ENCODE peak calls at places on chromosomes 6 and 20, in six cellular contexts. One of them, this sample, is unnamed.

GRCh38 chr6:40877362-40877761 is 161.7 kb downstream of the UNC5CL start:
- DNase-seq in K562: no peak
- DNase-seq in HepG2: no peak
- DNase-seq in GM12878: no peak
- DNase-seq in GM12892: no peak
- DNase-seq in H1: no peak
- DNase-seq in this sample: no peak

GRCh38 chr6:136921936-136922679 is at the start of gene SLC35D3:
- DNase-seq in K562: no peak
- DNase-seq in HepG2: no peak
- DNase-seq in GM12878: no peak
- DNase-seq in GM12892: peak
- DNase-seq in H1: peak
- DNase-seq in this sample: peak

GRCh38 chr6:37657117-37657886 is 40.4 kb downstream of the MDGA1 start:
- DNase-seq in K562: no peak
- DNase-seq in HepG2: no peak
- DNase-seq in GM12878: no peak
- DNase-seq in GM12892: no peak
- DNase-seq in H1: no peak
- DNase-seq in this sample: no peak

GRCh38 chr6:39365281-39366074 is 43.0 kb upstream of the KCNK16 start:
- DNase-seq in K562: no peak
- DNase-seq in HepG2: no peak
- DNase-seq in GM12878: no peak
- DNase-seq in GM12892: no peak
- DNase-seq in H1: no peak
- DNase-seq in this sample: no peak

GRCh38 chr20:53157443-53158408 is 185.6 kb downstream of the TSHZ2 start:
- DNase-seq in K562: peak
- DNase-seq in HepG2: peak
- DNase-seq in GM12878: no peak
- DNase-seq in GM12892: no peak
- DNase-seq in H1: peak
- DNase-seq in this sample: no peak

GRCh38 chr20:47929368-47930115 is 144.3 kb upstream of the SULF2 start:
- DNase-seq in K562: no peak
- DNase-seq in HepG2: no peak
- DNase-seq in GM12878: no peak
- DNase-seq in GM12892: no peak
- DNase-seq in H1: no peak
- DNase-seq in this sample: no peak

GRCh38 chr6:131948692-131949614 is 2.2 kb downstream of the CCN2 start:
- DNase-seq in K562: no peak
- DNase-seq in HepG2: peak
- DNase-seq in GM12878: no peak
- DNase-seq in GM12892: no peak
- DNase-seq in H1: no peak
- DNase-seq in this sample: no peak

GRCh38 chr6:40983752-40984151 is 55.3 kb downstream of the UNC5CL start:
- DNase-seq in K562: no peak
- DNase-seq in HepG2: no peak
- DNase-seq in GM12878: no peak
- DNase-seq in GM12892: no peak
- DNase-seq in H1: no peak
- DNase-seq in this sample: no peak

GRCh38 chr20:36572701-36573102 is 695 bp upstream of the TGIF2 start:
- DNase-seq in K562: peak
- DNase-seq in HepG2: peak
- DNase-seq in GM12878: no peak
- DNase-seq in GM12892: no peak
- DNase-seq in H1: no peak
- DNase-seq in this sample: no peak

GRCh38 chr20:58746551-58747399 is 54.2 kb downstream of the NPEPL1 start:
- DNase-seq in K562: no peak
- DNase-seq in HepG2: no peak
- DNase-seq in GM12878: no peak
- DNase-seq in GM12892: no peak
- DNase-seq in H1: no peak
- DNase-seq in this sample: no peak

GRCh38 chr20:33561981-33562601 is 72.2 kb downstream of the CBFA2T2 start:
- DNase-seq in K562: no peak
- DNase-seq in HepG2: peak
- DNase-seq in GM12878: no peak
- DNase-seq in GM12892: no peak
- DNase-seq in H1: no peak
- DNase-seq in this sample: no peak

GRCh38 chr20:4476903-4477302 is 244.8 kb upstream of the PRND start:
- DNase-seq in K562: no peak
- DNase-seq in HepG2: no peak
- DNase-seq in GM12878: no peak
- DNase-seq in GM12892: no peak
- DNase-seq in H1: no peak
- DNase-seq in this sample: no peak

GRCh38 chr6:136440187-136440582 is 110.0 kb downstream of the MAP7 start:
- DNase-seq in K562: no peak
- DNase-seq in HepG2: no peak
- DNase-seq in GM12878: no peak
- DNase-seq in GM12892: no peak
- DNase-seq in H1: no peak
- DNase-seq in this sample: no peak

GRCh38 chr6:37630281-37630799 is 67.3 kb downstream of the MDGA1 start:
- DNase-seq in K562: no peak
- DNase-seq in HepG2: peak
- DNase-seq in GM12878: no peak
- DNase-seq in GM12892: no peak
- DNase-seq in H1: no peak
- DNase-seq in this sample: no peak

GRCh38 chr20:62321521-62321948 is 18.7 kb downstream of the ADRM1 start:
- DNase-seq in K562: peak
- DNase-seq in HepG2: no peak
- DNase-seq in GM12878: no peak
- DNase-seq in GM12892: peak
- DNase-seq in H1: no peak
- DNase-seq in this sample: peak

GRCh38 chr6:155351273-155352129 is 37.2 kb upstream of the TFB1M start:
- DNase-seq in K562: no peak
- DNase-seq in HepG2: no peak
- DNase-seq in GM12878: peak
- DNase-seq in GM12892: peak
- DNase-seq in H1: no peak
- DNase-seq in this sample: peak

GRCh38 chr20:41134362-41135186 is 2.8 kb upstream of the PLCG1 start:
- DNase-seq in K562: no peak
- DNase-seq in HepG2: peak
- DNase-seq in GM12878: no peak
- DNase-seq in GM12892: no peak
- DNase-seq in H1: no peak
- DNase-seq in this sample: no peak

GRCh38 chr6:119346914-119347313 is 2.6 kb downstream of the MAN1A1 start:
- DNase-seq in K562: no peak
- DNase-seq in HepG2: no peak
- DNase-seq in GM12878: no peak
- DNase-seq in GM12892: no peak
- DNase-seq in H1: no peak
- DNase-seq in this sample: no peak

GRCh38 chr6:73455865-73456629 is 4.0 kb upstream of the CGAS start:
- DNase-seq in K562: no peak
- DNase-seq in HepG2: peak
- DNase-seq in GM12878: no peak
- DNase-seq in GM12892: no peak
- DNase-seq in H1: no peak
- DNase-seq in this sample: no peak

GRCh38 chr6:138307816-138308727 is 69.6 kb upstream of the SMIM28 start:
- DNase-seq in K562: no peak
- DNase-seq in HepG2: peak
- DNase-seq in GM12878: no peak
- DNase-seq in GM12892: no peak
- DNase-seq in H1: no peak
- DNase-seq in this sample: no peak

GRCh38 chr6:99613398-99613704 is 6.7 kb downstream of the PRDM13 start:
- DNase-seq in K562: no peak
- DNase-seq in HepG2: no peak
- DNase-seq in GM12878: no peak
- DNase-seq in GM12892: peak
- DNase-seq in H1: no peak
- DNase-seq in this sample: peak

GRCh38 chr6:31168606-31169005 is 1.9 kb downstream of the POU5F1 start:
- DNase-seq in K562: no peak
- DNase-seq in HepG2: no peak
- DNase-seq in GM12878: no peak
- DNase-seq in GM12892: no peak
- DNase-seq in H1: no peak
- DNase-seq in this sample: no peak

GRCh38 chr20:34514897-34515483 is 1.2 kb upstream of the DYNLRB1 start:
- DNase-seq in K562: no peak
- DNase-seq in HepG2: no peak
- DNase-seq in GM12878: no peak
- DNase-seq in GM12892: no peak
- DNase-seq in H1: no peak
- DNase-seq in this sample: no peak

GRCh38 chr6:139338845-139339244 is 35.6 kb downstream of the CITED2 start:
- DNase-seq in K562: no peak
- DNase-seq in HepG2: no peak
- DNase-seq in GM12878: no peak
- DNase-seq in GM12892: no peak
- DNase-seq in H1: no peak
- DNase-seq in this sample: no peak

GRCh38 chr6:158599635-158600034 is 39.7 kb downstream of the TMEM181 start:
- DNase-seq in K562: no peak
- DNase-seq in HepG2: no peak
- DNase-seq in GM12878: no peak
- DNase-seq in GM12892: no peak
- DNase-seq in H1: no peak
- DNase-seq in this sample: no peak

GRCh38 chr20:43911066-43911465 is 3.6 kb upstream of the TOX2 start:
- DNase-seq in K562: no peak
- DNase-seq in HepG2: no peak
- DNase-seq in GM12878: no peak
- DNase-seq in GM12892: no peak
- DNase-seq in H1: no peak
- DNase-seq in this sample: no peak

GRCh38 chr20:3586111-3586510 is 77.1 kb downstream of the GFRA4 start:
- DNase-seq in K562: no peak
- DNase-seq in HepG2: no peak
- DNase-seq in GM12878: no peak
- DNase-seq in GM12892: no peak
- DNase-seq in H1: no peak
- DNase-seq in this sample: no peak

GRCh38 chr20:47445291-47445690 is 56.4 kb upstream of the NCOA3 start:
- DNase-seq in K562: no peak
- DNase-seq in HepG2: no peak
- DNase-seq in GM12878: no peak
- DNase-seq in GM12892: no peak
- DNase-seq in H1: no peak
- DNase-seq in this sample: no peak

GRCh38 chr6:116535109-116535508 is 10.4 kb downstream of the TRAPPC3L start:
- DNase-seq in K562: no peak
- DNase-seq in HepG2: no peak
- DNase-seq in GM12878: no peak
- DNase-seq in GM12892: no peak
- DNase-seq in H1: no peak
- DNase-seq in this sample: no peak

DNA sequence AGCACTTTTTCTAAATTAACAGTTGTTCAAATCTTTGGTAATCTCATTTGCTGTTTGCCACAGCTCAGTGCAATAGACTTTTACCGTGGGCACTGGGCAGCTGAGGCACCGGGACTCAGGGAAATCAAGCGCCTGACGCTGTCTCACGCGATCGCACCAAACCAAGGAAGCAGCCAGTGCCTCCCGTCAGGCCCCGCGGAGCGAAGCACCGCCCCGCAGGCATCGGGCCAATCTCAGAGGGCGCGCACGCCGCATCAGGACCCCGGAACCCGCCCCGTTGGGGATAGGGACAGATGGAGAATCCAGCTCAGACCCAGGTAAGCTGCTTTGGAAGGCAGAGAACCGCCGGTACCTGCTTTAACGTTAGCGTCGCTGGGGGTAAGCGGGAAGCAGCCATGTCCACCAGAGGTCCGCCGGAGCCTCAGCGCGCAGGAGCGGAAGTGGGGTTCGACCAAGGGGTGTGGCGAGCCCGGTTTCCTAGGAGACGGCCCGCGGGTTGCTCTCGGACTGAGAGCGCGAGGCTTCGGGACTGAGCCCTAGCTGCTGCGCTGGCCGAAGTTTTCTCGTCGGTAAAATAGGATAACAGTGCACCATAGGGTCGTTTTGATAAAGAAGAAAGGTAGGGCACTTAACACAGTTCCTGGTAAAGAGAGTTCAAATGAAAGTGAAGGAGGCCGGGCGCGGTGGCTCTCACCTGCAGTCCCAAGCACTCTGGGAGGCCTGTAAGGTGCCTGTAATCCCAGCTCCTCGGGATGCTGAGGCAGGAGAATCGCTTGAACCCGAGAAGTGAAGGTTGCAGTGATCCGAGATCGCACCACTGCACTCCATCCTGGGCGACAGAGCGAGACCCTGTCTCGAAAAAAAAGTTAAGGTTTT is at the start of gene LYRM2:
- DNase-seq in K562: peak
- DNase-seq in HepG2: peak
- DNase-seq in GM12878: peak
- DNase-seq in GM12892: peak
- DNase-seq in H1: peak
- DNase-seq in this sample: peak
- TF ChIP-seq POLR2A in K562: peak
- TF ChIP-seq POLR2A in HepG2: peak
- TF ChIP-seq POLR2A in GM12878: peak
- TF ChIP-seq POLR2A in GM12892: peak
- TF ChIP-seq POLR2A in H1: no peak
- TF ChIP-seq POLR2A in this sample: peak

DNA sequence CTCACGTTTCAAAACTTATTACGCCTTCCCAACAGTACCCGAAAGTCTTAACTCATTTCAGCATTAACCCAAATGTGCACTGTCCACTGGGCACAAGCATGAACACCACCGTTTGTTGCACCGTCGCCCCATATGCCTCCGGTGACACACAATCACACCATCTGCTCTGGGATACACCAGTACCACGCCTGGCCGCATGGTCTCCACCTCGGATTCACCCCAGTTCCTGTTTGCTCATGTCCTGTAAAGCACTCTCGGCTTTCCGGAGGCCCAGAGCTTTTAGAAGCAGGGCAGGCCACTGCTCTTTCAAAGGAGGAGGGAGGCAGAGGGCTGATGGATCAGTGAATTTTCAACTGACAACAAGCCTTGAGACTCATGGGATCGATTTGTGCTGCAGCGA is 1570.0 kb upstream of the DEFB115 start:
- DNase-seq in K562: no peak
- DNase-seq in HepG2: no peak
- DNase-seq in GM12878: no peak
- DNase-seq in GM12892: no peak
- DNase-seq in H1: no peak
- DNase-seq in this sample: no peak
- TF ChIP-seq TAF1 in K562: no peak
- TF ChIP-seq TAF1 in HepG2: no peak
- TF ChIP-seq TAF1 in GM12878: no peak
- TF ChIP-seq TAF1 in GM12892: no peak
- TF ChIP-seq TAF1 in H1: no peak
- TF ChIP-seq TAF1 in this sample: no peak

GRCh38 chr20:56358600-56359211 is at the start of gene FAM210B:
- DNase-seq in K562: peak
- DNase-seq in HepG2: peak
- DNase-seq in GM12878: no peak
- DNase-seq in GM12892: peak
- DNase-seq in H1: peak
- DNase-seq in this sample: peak
- TF ChIP-seq POLR2A in K562: no peak
- TF ChIP-seq POLR2A in HepG2: peak
- TF ChIP-seq POLR2A in GM12878: peak
- TF ChIP-seq POLR2A in GM12892: no peak
- TF ChIP-seq POLR2A in H1: no peak
- TF ChIP-seq POLR2A in this sample: no peak

GRCh38 chr6:47414517-47415167 is 62.9 kb upstream of the CD2AP start:
- DNase-seq in K562: no peak
- DNase-seq in HepG2: peak
- DNase-seq in GM12878: peak
- DNase-seq in GM12892: no peak
- DNase-seq in H1: no peak
- DNase-seq in this sample: no peak
- TF ChIP-seq TAF1 in K562: no peak
- TF ChIP-seq TAF1 in HepG2: no peak
- TF ChIP-seq TAF1 in GM12878: no peak
- TF ChIP-seq TAF1 in GM12892: no peak
- TF ChIP-seq TAF1 in H1: no peak
- TF ChIP-seq TAF1 in this sample: no peak

This sample was measured in GM12891.